ENCODE peak calls at places on chromosome 6, in nine cellular contexts. Y, V, L, O, Z, E, K, M and R are unnamed samples.
A peak's percentile ranks its signal among the peaks of the same experiment; 100 is the strongest.

GRCh38 chr6:112839525-112839961 is 492.4 kb downstream of the RFPL4B start:
- DNase-seq in K (no peak), O (no peak), M (no peak), V (peak; percentile 44), E (peak; percentile 5), L (no peak), Y (no peak), Z (peak; percentile 60), R (no peak)

GRCh38 chr6:23228439-23229024 is 659.2 kb downstream of the HDGFL1 start:
- DNase-seq in K (peak; percentile 25), O (no peak), Z (no peak), Y (peak; percentile 37), V (no peak), E (no peak), L (no peak), M (no peak), R (no peak)

GRCh38 chr6:16849280-16850210 is 88.3 kb upstream of the ATXN1 start:
- DNase-seq in L (no peak), M (no peak), V (peak; percentile 59), Y (no peak), O (no peak), K (peak; percentile 85), E (no peak), Z (peak; percentile 60), R (no peak)

GRCh38 chr6:33840064-33840926 is 36.5 kb upstream of the MLN start:
- DNase-seq in E (peak; percentile 39), M (peak; percentile 95), Y (peak; percentile 84), V (peak; percentile 87), O (peak; percentile 64), K (peak; percentile 86), Z (peak; percentile 91), L (no peak), R (peak; percentile 79)

GRCh38 chr6:7895125-7895423 is 15.5 kb downstream of the TXNDC5 start:
- DNase-seq in V (no peak), Z (no peak), K (no peak), O (no peak), M (no peak), L (no peak), Y (no peak), E (no peak), R (no peak)

GRCh38 chr6:164121527-164121926 is 707.0 kb downstream of the QKI start:
- DNase-seq in V (no peak), O (no peak), E (no peak), Y (no peak), M (no peak), L (no peak), Z (no peak), K (no peak), R (no peak)

GRCh38 chr6:135901776-135902524 is 50.4 kb downstream of the PDE7B start:
- DNase-seq in V (peak; percentile 92), Z (peak; percentile 81), M (no peak), O (no peak), Y (no peak), K (peak; percentile 48), L (no peak), E (peak; percentile 70), R (no peak)

GRCh38 chr6:166930354-166930891 is 25.9 kb downstream of the RNASET2 start:
- DNase-seq in Z (no peak), Y (no peak), E (no peak), M (no peak), L (no peak), O (no peak), K (no peak), V (no peak), R (no peak)

GRCh38 chr6:111800468-111800760 is 72.8 kb downstream of the FYN start:
- DNase-seq in E (no peak), O (no peak), V (no peak), M (no peak), L (no peak), Y (no peak), K (no peak), Z (no peak), R (no peak)

GRCh38 chr6:67663105-67663895 is 971.8 kb upstream of the ADGRB3 start:
- DNase-seq in O (no peak), Z (no peak), M (no peak), K (no peak), Y (no peak), L (no peak), E (no peak), V (no peak), R (no peak)

GRCh38 chr6:43013020-43013842 is 515 bp downstream of the MEA1 start:
- DNase-seq in L (no peak), Z (no peak), K (peak; percentile 76), O (no peak), M (no peak), E (no peak), Y (no peak), V (no peak), R (no peak)

GRCh38 chr6:159203304-159204005 is 34.3 kb downstream of the FNDC1 start:
- DNase-seq in V (peak; percentile 78), O (no peak), L (no peak), Y (no peak), M (no peak), K (no peak), Z (peak; percentile 72), E (no peak), R (no peak)

GRCh38 chr6:158611600-158612041 is 32.9 kb downstream of the DYNLT1 start:
- DNase-seq in Z (no peak), K (no peak), O (no peak), L (no peak), M (no peak), V (no peak), Y (no peak), E (no peak), R (no peak)

GRCh38 chr6:133802861-133803260 is 86.1 kb upstream of the TCF21 start:
- DNase-seq in E (no peak), Z (no peak), Y (no peak), V (no peak), K (no peak), M (no peak), L (no peak), O (no peak), R (no peak)

GRCh38 chr6:91476000-91476399 is 889.1 kb upstream of the MAP3K7 start:
- DNase-seq in O (no peak), Y (no peak), Z (peak; percentile 26), V (peak; percentile 19), K (peak; percentile 94), E (no peak), M (no peak), L (no peak), R (no peak)

GRCh38 chr6:31083742-31084354 is 28.5 kb downstream of the C6orf15 start:
- DNase-seq in L (peak; percentile 80), V (peak; percentile 91), Y (no peak), K (peak; percentile 84), O (peak; percentile 47), Z (peak; percentile 80), M (no peak), E (peak; percentile 50), R (peak; percentile 61)

GRCh38 chr6:13946506-13946905 is 21.8 kb downstream of the RNF182 start:
- DNase-seq in K (no peak), M (no peak), Y (no peak), O (no peak), L (no peak), E (no peak), V (no peak), Z (no peak), R (no peak)

GRCh38 chr6:159252955-159253508 is 83.8 kb downstream of the FNDC1 start:
- DNase-seq in M (no peak), Y (peak; percentile 37), Z (peak; percentile 18), E (no peak), O (no peak), V (peak; percentile 7), L (peak; percentile 67), K (peak; percentile 69), R (peak; percentile 33)

GRCh38 chr6:4809999-4810918 is 34.1 kb downstream of the CDYL start:
- DNase-seq in K (no peak), L (no peak), V (peak; percentile 70), E (no peak), Y (no peak), M (no peak), Z (no peak), O (no peak), R (peak; percentile 21)

GRCh38 chr6:81088133-81088532 is 664.3 kb downstream of the TENT5A start:
- DNase-seq in Z (no peak), L (no peak), Y (no peak), K (no peak), V (no peak), O (no peak), M (no peak), E (no peak), R (no peak)

GRCh38 chr6:39684790-39685485 is 40.3 kb downstream of the KIF6 start:
- DNase-seq in Z (no peak), M (no peak), V (no peak), L (no peak), O (no peak), E (no peak), Y (no peak), K (peak; percentile 10), R (no peak)

GRCh38 chr6:36857325-36857724 is 17.3 kb downstream of the PPIL1 start:
- DNase-seq in E (no peak), Z (no peak), V (no peak), L (no peak), Y (no peak), K (no peak), O (no peak), M (no peak), R (no peak)